ENCODE peak calls at places on chromosomes 11 and 22, in nine cellular contexts. Z, Q, W, Y, X, J, E, O and C are unnamed samples.
A peak's percentile ranks its signal among the peaks of the same experiment; 100 is the strongest.

GRCh38 chr11:99952816-99953215 is 734.3 kb upstream of the ARHGAP42 start:
- DNase-seq in J (no peak), Z (peak; percentile 15), X (no peak), O (no peak), E (peak; percentile 2), Y (no peak), Q (no peak), W (no peak), C (peak; percentile 32)

GRCh38 chr11:16791494-16791961 is 53.1 kb downstream of the C11orf58 start:
- DNase-seq in X (no peak), Z (peak; percentile 96), Q (peak; percentile 28), Y (no peak), O (peak; percentile 38), J (peak; percentile 27), W (peak; percentile 68), E (peak; percentile 87), C (peak; percentile 96)

GRCh38 chr11:7251836-7252682 is at the start of gene SYT9:
- DNase-seq in X (peak; percentile 89), W (peak; percentile 36), Z (peak; percentile 3), J (peak; percentile 67), E (peak; percentile 43), Q (peak; percentile 11), Y (no peak), O (peak; percentile 27), C (peak; percentile 84)

GRCh38 chr11:46560300-46561025 is 33.4 kb downstream of the AMBRA1 start:
- DNase-seq in X (no peak), E (peak; percentile 48), W (no peak), Y (no peak), J (no peak), O (no peak), Z (no peak), Q (no peak), C (peak; percentile 55)

GRCh38 chr11:88288560-88288959 is 49.0 kb downstream of the CTSC start:
- DNase-seq in Q (no peak), W (no peak), Z (no peak), E (no peak), X (no peak), Y (no peak), J (no peak), O (no peak), C (no peak)

GRCh38 chr11:117934526-117935307 is 5.5 kb upstream of the TMPRSS13 start:
- DNase-seq in Q (no peak), Y (no peak), Z (no peak), E (no peak), W (no peak), O (no peak), J (no peak), X (no peak), C (no peak)

GRCh38 chr11:129324533-129325175 is 51.0 kb upstream of the BARX2 start:
- DNase-seq in Q (no peak), Y (peak; percentile 33), W (peak; percentile 35), X (no peak), E (no peak), J (no peak), O (peak; percentile 46), Z (no peak), C (no peak)

GRCh38 chr11:133896642-133897330 is 51.5 kb upstream of the SPATA19 start:
- DNase-seq in E (no peak), Q (no peak), Z (no peak), J (peak; percentile 5), W (no peak), X (no peak), O (no peak), Y (no peak), C (no peak)

GRCh38 chr11:15941206-15941770 is 415.1 kb downstream of the SOX6 start:
- DNase-seq in O (peak; percentile 56), W (peak; percentile 50), Z (peak; percentile 29), E (no peak), J (peak; percentile 62), X (peak; percentile 80), Q (no peak), Y (peak; percentile 27), C (peak; percentile 6)

GRCh38 chr11:122202951-122203456 is 87.0 kb upstream of the BLID start:
- DNase-seq in E (peak; percentile 93), W (peak; percentile 63), J (peak; percentile 79), X (peak; percentile 86), Y (peak; percentile 66), Q (peak; percentile 66), Z (peak; percentile 65), O (peak; percentile 70), C (peak; percentile 83)

GRCh38 chr11:7593476-7593875 is 79.7 kb downstream of the PPFIBP2 start:
- DNase-seq in Q (no peak), W (no peak), E (no peak), Y (no peak), O (no peak), X (no peak), J (no peak), Z (no peak), C (no peak)

GRCh38 chr11:118215262-118215661 is 9.5 kb downstream of the JAML start:
- DNase-seq in W (no peak), J (no peak), O (no peak), Z (no peak), Q (no peak), X (no peak), E (no peak), Y (no peak), C (no peak)

GRCh38 chr11:8442301-8442700 is 151.7 kb downstream of the STK33 start:
- DNase-seq in Q (no peak), O (no peak), J (no peak), Y (no peak), X (peak; percentile 27), W (no peak), E (no peak), Z (no peak), C (no peak)

GRCh38 chr11:64186205-64187165 is 514 bp downstream of the STIP1 start:
- DNase-seq in Z (no peak), J (peak; percentile 58), E (peak; percentile 17), X (peak; percentile 48), W (no peak), O (no peak), Q (no peak), Y (no peak), C (no peak)

GRCh38 chr11:64180871-64181270 is 5.1 kb upstream of the STIP1 start:
- DNase-seq in Z (no peak), E (no peak), W (no peak), Q (no peak), Y (no peak), X (no peak), J (no peak), O (no peak), C (no peak)

GRCh38 chr11:64183890-64184289 is 2.1 kb upstream of the STIP1 start:
- DNase-seq in J (no peak), Q (no peak), Y (no peak), E (no peak), W (no peak), Z (no peak), O (no peak), X (no peak), C (no peak)

GRCh38 chr11:64181506-64182411 is 4.2 kb upstream of the STIP1 start:
- DNase-seq in J (peak; percentile 97), Z (peak; percentile 87), Y (peak; percentile 93), X (peak; percentile 83), E (peak; percentile 66), W (peak; percentile 97), Q (peak; percentile 93), O (peak; percentile 93), C (peak; percentile 93)

DNA sequence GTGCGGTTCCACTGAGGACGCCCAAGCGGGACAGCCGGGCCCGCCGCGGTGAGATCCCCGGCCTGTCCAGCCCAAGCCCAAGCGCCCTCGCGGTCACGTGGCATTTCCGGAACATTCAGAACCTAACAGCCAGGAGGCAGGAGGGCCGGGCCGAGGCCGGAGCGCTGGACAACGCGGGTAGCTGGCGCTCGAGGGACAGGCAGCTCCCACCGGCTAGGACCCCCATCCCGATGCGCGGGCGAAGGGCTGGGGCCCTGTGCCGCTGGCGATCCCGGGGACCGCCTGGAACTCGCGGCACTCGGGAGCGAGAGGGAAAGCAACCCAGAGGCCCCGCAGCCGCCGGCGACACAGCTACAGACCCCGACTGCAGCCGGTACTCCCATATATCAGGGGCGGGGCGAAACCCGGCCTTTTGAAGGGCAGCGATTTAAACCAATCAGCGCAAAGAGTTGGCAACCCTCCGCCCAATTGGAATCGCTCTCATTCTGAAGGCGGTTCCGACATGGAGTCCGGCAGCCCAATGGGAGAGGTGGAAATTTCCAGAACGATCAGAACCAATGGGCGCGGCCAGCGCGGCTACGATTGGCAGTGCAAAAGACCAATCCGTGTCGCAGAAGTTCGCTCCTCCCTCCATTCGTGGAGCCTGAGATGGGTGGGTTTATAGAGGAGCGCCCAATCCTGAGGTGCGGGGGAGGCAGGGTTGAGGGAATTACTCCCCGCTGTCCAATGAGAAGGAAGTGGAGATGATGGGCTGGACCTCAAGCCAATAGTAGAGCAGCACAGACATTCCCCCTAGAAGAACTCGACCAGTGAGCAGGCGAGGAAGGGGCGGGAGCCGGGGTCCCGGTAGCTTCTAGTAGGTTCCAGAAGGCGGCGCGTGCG is at the start of gene STIP1:
- DNase-seq in J (peak; percentile 99), X (peak; percentile 100), Z (peak; percentile 100), E (peak; percentile 100), Q (peak; percentile 100), O (peak; percentile 98), W (peak; percentile 99), Y (peak; percentile 99), C (peak; percentile 100)
- TF ChIP-seq CTCF in J (no peak), X (peak; percentile 33), Z (peak; percentile 19), E (no peak), Q (peak; percentile 43), O (peak; percentile 33), W (peak; percentile 57), Y (peak; percentile 69), C (peak; percentile 48)

GRCh38 chr22:25748704-25749103 is 6.7 kb downstream of the MYO18B start:
- DNase-seq in O (no peak), Z (no peak), Q (no peak), J (no peak), E (no peak), W (no peak), Y (no peak), X (no peak), C (no peak)
- H3K4me1 ChIP-seq in O (peaks cover 58% of the 10 kb centered on the region), Z (peaks cover 18% of the 10 kb centered on the region), Q (peaks cover 33% of the 10 kb centered on the region), J (no peaks in the 10 kb centered on the region), E (peaks cover 10% of the 10 kb centered on the region), W (peaks cover 56% of the 10 kb centered on the region), Y (peaks cover 77% of the 10 kb centered on the region), X (no peaks in the 10 kb centered on the region), C (peaks cover 43% of the 10 kb centered on the region)

DNA sequence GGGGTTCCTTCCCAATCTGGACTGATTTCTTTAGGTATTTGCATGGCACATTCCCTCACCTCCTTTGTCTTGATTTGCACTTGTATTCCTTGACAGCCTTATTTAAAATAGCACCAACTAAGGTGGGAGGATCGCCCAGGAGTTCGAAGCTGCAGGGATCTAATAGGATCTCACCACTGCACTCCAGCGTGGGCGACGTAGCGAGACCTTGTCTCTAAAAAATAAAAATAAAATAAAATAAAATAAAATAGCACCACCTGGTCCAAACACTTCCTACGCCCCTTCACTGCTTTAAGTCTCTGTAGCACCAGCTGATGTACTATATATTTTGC is 775 bp downstream of the SLC2A11 start:
- DNase-seq in O (no peak), X (no peak), E (no peak), Y (no peak), Z (no peak), W (no peak), J (no peak), Q (no peak), C (no peak)
- H3K27ac ChIP-seq in O (peak overlapping the region; percentile 78), X (peak overlapping the region; percentile 92), E (no peak overlapping the region), Y (peak overlapping the region; percentile 97), Z (no peak overlapping the region), W (peak overlapping the region; percentile 96), J (no peak overlapping the region), Q (peak overlapping the region; percentile 86), C (peak overlapping the region; percentile 88)

DNA sequence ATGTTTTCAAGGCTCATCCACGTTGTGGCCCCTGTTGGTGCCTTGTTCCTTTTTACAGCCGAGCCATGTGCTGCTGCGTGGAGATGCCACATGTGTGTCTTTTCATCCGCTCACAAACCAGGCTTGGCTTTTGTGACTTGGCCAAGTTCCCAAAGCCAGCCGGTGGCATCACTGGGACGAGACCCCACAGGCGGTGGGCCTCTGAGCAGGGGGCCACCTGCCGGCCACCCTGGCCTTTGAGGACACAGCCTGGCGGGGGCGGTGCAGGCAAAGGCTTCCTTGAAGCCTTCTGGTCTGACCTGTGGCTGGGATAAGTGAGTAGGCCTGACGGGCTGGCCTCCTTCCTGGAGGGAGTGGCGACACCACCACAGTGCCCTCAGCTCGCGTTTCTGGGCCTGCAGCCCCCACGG is 10.6 kb downstream of the GRK2 start:
- DNase-seq in E (no peak), Q (no peak), X (peak; percentile 59), Z (no peak), O (peak; percentile 63), W (peak; percentile 67), Y (no peak), J (no peak), C (peak; percentile 23)
- TF ChIP-seq CTCF in E (peak; percentile 7), Q (no peak), X (peak; percentile 60), Z (peak; percentile 9), O (peak; percentile 24), W (no peak), Y (peak; percentile 36), J (no peak), C (peak; percentile 18)